ENCODE peak calls at places on chromosomes 6 and 20, in seven cellular contexts. One of them, this sample, is unnamed.

GRCh38 chr6:69631552-69632346 is 165.1 kb downstream of the LMBRD1 start:
- DNase-seq in epithelial cell of proximal tubule: no peak
- DNase-seq in activated naive CD4-positive, alpha-beta T cell treated with anti-CD3 and anti-CD28 coated beads, Interleukin-2, amount 50 U/mL, for 72 hours: no peak
- DNase-seq in GDM1: no peak
- DNase-seq in endothelial cell: no peak
- DNase-seq in spleen: no peak
- DNase-seq in SJSA1: no peak
- DNase-seq in this sample: no peak

GRCh38 chr20:37948956-37949355 is 46.0 kb downstream of the VSTM2L start:
- DNase-seq in spleen: peak; percentile 9
- DNase-seq in epithelial cell of proximal tubule: no peak
- DNase-seq in SJSA1: no peak
- DNase-seq in activated naive CD4-positive, alpha-beta T cell treated with anti-CD3 and anti-CD28 coated beads, Interleukin-2, amount 50 U/mL, for 72 hours: no peak
- DNase-seq in GDM1: no peak
- DNase-seq in endothelial cell: no peak
- DNase-seq in this sample: no peak

GRCh38 chr6:149318581-149319286 is 1.2 kb downstream of the TAB2 start:
- DNase-seq in epithelial cell of proximal tubule: no peak
- DNase-seq in GDM1: no peak
- DNase-seq in activated naive CD4-positive, alpha-beta T cell treated with anti-CD3 and anti-CD28 coated beads, Interleukin-2, amount 50 U/mL, for 72 hours: no peak
- DNase-seq in spleen: no peak
- DNase-seq in SJSA1: no peak
- DNase-seq in endothelial cell: no peak
- DNase-seq in this sample: no peak

GRCh38 chr6:44258921-44259320 is 1.6 kb upstream of the SLC35B2 start:
- DNase-seq in endothelial cell: no peak
- DNase-seq in GDM1: no peak
- DNase-seq in activated naive CD4-positive, alpha-beta T cell treated with anti-CD3 and anti-CD28 coated beads, Interleukin-2, amount 50 U/mL, for 72 hours: no peak
- DNase-seq in spleen: peak; percentile 68
- DNase-seq in epithelial cell of proximal tubule: no peak
- DNase-seq in SJSA1: no peak
- DNase-seq in this sample: no peak

GRCh38 chr20:50532231-50532630 is 22.0 kb downstream of the PTPN1 start:
- DNase-seq in activated naive CD4-positive, alpha-beta T cell treated with anti-CD3 and anti-CD28 coated beads, Interleukin-2, amount 50 U/mL, for 72 hours: no peak
- DNase-seq in spleen: no peak
- DNase-seq in SJSA1: no peak
- DNase-seq in GDM1: no peak
- DNase-seq in endothelial cell: no peak
- DNase-seq in epithelial cell of proximal tubule: peak; percentile 52
- DNase-seq in this sample: no peak

GRCh38 chr6:36829919-36830544 is 9.2 kb downstream of the CPNE5 start:
- DNase-seq in activated naive CD4-positive, alpha-beta T cell treated with anti-CD3 and anti-CD28 coated beads, Interleukin-2, amount 50 U/mL, for 72 hours: no peak
- DNase-seq in SJSA1: no peak
- DNase-seq in epithelial cell of proximal tubule: no peak
- DNase-seq in GDM1: no peak
- DNase-seq in endothelial cell: no peak
- DNase-seq in spleen: no peak
- DNase-seq in this sample: peak; percentile 87

GRCh38 chr6:39411465-39411864 is 89.0 kb upstream of the KCNK16 start:
- DNase-seq in GDM1: no peak
- DNase-seq in epithelial cell of proximal tubule: peak; percentile 27
- DNase-seq in endothelial cell: no peak
- DNase-seq in spleen: no peak
- DNase-seq in SJSA1: no peak
- DNase-seq in activated naive CD4-positive, alpha-beta T cell treated with anti-CD3 and anti-CD28 coated beads, Interleukin-2, amount 50 U/mL, for 72 hours: no peak
- DNase-seq in this sample: no peak

GRCh38 chr20:1242530-1242929 is 16.7 kb downstream of the RAD21L1 start:
- DNase-seq in endothelial cell: no peak
- DNase-seq in GDM1: peak; percentile 52
- DNase-seq in SJSA1: peak; percentile 64
- DNase-seq in activated naive CD4-positive, alpha-beta T cell treated with anti-CD3 and anti-CD28 coated beads, Interleukin-2, amount 50 U/mL, for 72 hours: no peak
- DNase-seq in epithelial cell of proximal tubule: peak; percentile 68
- DNase-seq in spleen: no peak
- DNase-seq in this sample: no peak

GRCh38 chr20:63599396-63600050 is 25.5 kb upstream of the HELZ2 start:
- DNase-seq in GDM1: no peak
- DNase-seq in endothelial cell: no peak
- DNase-seq in SJSA1: no peak
- DNase-seq in activated naive CD4-positive, alpha-beta T cell treated with anti-CD3 and anti-CD28 coated beads, Interleukin-2, amount 50 U/mL, for 72 hours: no peak
- DNase-seq in epithelial cell of proximal tubule: no peak
- DNase-seq in spleen: no peak
- DNase-seq in this sample: no peak

GRCh38 chr6:27684264-27685211 is 211.6 kb upstream of the ZNF184 start:
- DNase-seq in epithelial cell of proximal tubule: no peak
- DNase-seq in spleen: no peak
- DNase-seq in GDM1: no peak
- DNase-seq in endothelial cell: peak; percentile 70
- DNase-seq in SJSA1: peak; percentile 50
- DNase-seq in activated naive CD4-positive, alpha-beta T cell treated with anti-CD3 and anti-CD28 coated beads, Interleukin-2, amount 50 U/mL, for 72 hours: peak; percentile 63
- DNase-seq in this sample: no peak

GRCh38 chr6:45148278-45148677 is 179.9 kb upstream of the RUNX2 start:
- DNase-seq in activated naive CD4-positive, alpha-beta T cell treated with anti-CD3 and anti-CD28 coated beads, Interleukin-2, amount 50 U/mL, for 72 hours: no peak
- DNase-seq in epithelial cell of proximal tubule: no peak
- DNase-seq in GDM1: no peak
- DNase-seq in SJSA1: no peak
- DNase-seq in endothelial cell: no peak
- DNase-seq in spleen: no peak
- DNase-seq in this sample: no peak

GRCh38 chr6:150734235-150734634 is 131.3 kb upstream of the MTHFD1L start:
- DNase-seq in activated naive CD4-positive, alpha-beta T cell treated with anti-CD3 and anti-CD28 coated beads, Interleukin-2, amount 50 U/mL, for 72 hours: no peak
- DNase-seq in GDM1: no peak
- DNase-seq in endothelial cell: no peak
- DNase-seq in epithelial cell of proximal tubule: no peak
- DNase-seq in SJSA1: no peak
- DNase-seq in spleen: no peak
- DNase-seq in this sample: no peak

GRCh38 chr20:48656661-48657211 is 171.1 kb downstream of the PREX1 start:
- DNase-seq in activated naive CD4-positive, alpha-beta T cell treated with anti-CD3 and anti-CD28 coated beads, Interleukin-2, amount 50 U/mL, for 72 hours: no peak
- DNase-seq in GDM1: no peak
- DNase-seq in spleen: peak; percentile 76
- DNase-seq in epithelial cell of proximal tubule: no peak
- DNase-seq in SJSA1: no peak
- DNase-seq in endothelial cell: peak; percentile 40
- DNase-seq in this sample: no peak

GRCh38 chr6:32447932-32448331 is 8.2 kb downstream of the HLA-DRA start:
- DNase-seq in GDM1: no peak
- DNase-seq in SJSA1: no peak
- DNase-seq in spleen: no peak
- DNase-seq in epithelial cell of proximal tubule: no peak
- DNase-seq in endothelial cell: no peak
- DNase-seq in activated naive CD4-positive, alpha-beta T cell treated with anti-CD3 and anti-CD28 coated beads, Interleukin-2, amount 50 U/mL, for 72 hours: no peak
- DNase-seq in this sample: no peak

GRCh38 chr6:124607119-124607627 is 355.1 kb upstream of the RNF217 start:
- DNase-seq in SJSA1: no peak
- DNase-seq in activated naive CD4-positive, alpha-beta T cell treated with anti-CD3 and anti-CD28 coated beads, Interleukin-2, amount 50 U/mL, for 72 hours: no peak
- DNase-seq in endothelial cell: no peak
- DNase-seq in GDM1: no peak
- DNase-seq in spleen: no peak
- DNase-seq in epithelial cell of proximal tubule: no peak
- DNase-seq in this sample: no peak

GRCh38 chr6:126657556-126658129 is 317.7 kb downstream of the CENPW start:
- DNase-seq in GDM1: no peak
- DNase-seq in epithelial cell of proximal tubule: no peak
- DNase-seq in spleen: no peak
- DNase-seq in SJSA1: no peak
- DNase-seq in endothelial cell: peak; percentile 18
- DNase-seq in activated naive CD4-positive, alpha-beta T cell treated with anti-CD3 and anti-CD28 coated beads, Interleukin-2, amount 50 U/mL, for 72 hours: no peak
- DNase-seq in this sample: no peak

GRCh38 chr6:157552956-157553485 is 172.0 kb downstream of the ZDHHC14 start:
- DNase-seq in GDM1: no peak
- DNase-seq in SJSA1: no peak
- DNase-seq in spleen: no peak
- DNase-seq in endothelial cell: no peak
- DNase-seq in epithelial cell of proximal tubule: no peak
- DNase-seq in activated naive CD4-positive, alpha-beta T cell treated with anti-CD3 and anti-CD28 coated beads, Interleukin-2, amount 50 U/mL, for 72 hours: no peak
- DNase-seq in this sample: no peak

GRCh38 chr6:50249493-50249892 is 199.8 kb upstream of the DEFB112 start:
- DNase-seq in spleen: no peak
- DNase-seq in epithelial cell of proximal tubule: no peak
- DNase-seq in SJSA1: no peak
- DNase-seq in GDM1: no peak
- DNase-seq in activated naive CD4-positive, alpha-beta T cell treated with anti-CD3 and anti-CD28 coated beads, Interleukin-2, amount 50 U/mL, for 72 hours: no peak
- DNase-seq in endothelial cell: no peak
- DNase-seq in this sample: no peak

GRCh38 chr20:4134861-4135379 is 119.6 kb upstream of the RNF24 start:
- DNase-seq in epithelial cell of proximal tubule: no peak
- DNase-seq in spleen: no peak
- DNase-seq in endothelial cell: no peak
- DNase-seq in SJSA1: no peak
- DNase-seq in GDM1: no peak
- DNase-seq in activated naive CD4-positive, alpha-beta T cell treated with anti-CD3 and anti-CD28 coated beads, Interleukin-2, amount 50 U/mL, for 72 hours: no peak
- DNase-seq in this sample: no peak

GRCh38 chr6:142897659-142898058 is 47.3 kb downstream of the HIVEP2 start:
- DNase-seq in epithelial cell of proximal tubule: no peak
- DNase-seq in GDM1: no peak
- DNase-seq in SJSA1: no peak
- DNase-seq in endothelial cell: no peak
- DNase-seq in spleen: no peak
- DNase-seq in activated naive CD4-positive, alpha-beta T cell treated with anti-CD3 and anti-CD28 coated beads, Interleukin-2, amount 50 U/mL, for 72 hours: no peak
- DNase-seq in this sample: no peak

GRCh38 chr6:12923644-12924235 is 207.2 kb downstream of the PHACTR1 start:
- DNase-seq in SJSA1: no peak
- DNase-seq in activated naive CD4-positive, alpha-beta T cell treated with anti-CD3 and anti-CD28 coated beads, Interleukin-2, amount 50 U/mL, for 72 hours: no peak
- DNase-seq in epithelial cell of proximal tubule: no peak
- DNase-seq in GDM1: no peak
- DNase-seq in endothelial cell: no peak
- DNase-seq in spleen: no peak
- DNase-seq in this sample: no peak

GRCh38 chr20:640674-641515 is 12.1 kb downstream of the SRXN1 start:
- DNase-seq in activated naive CD4-positive, alpha-beta T cell treated with anti-CD3 and anti-CD28 coated beads, Interleukin-2, amount 50 U/mL, for 72 hours: no peak
- DNase-seq in endothelial cell: no peak
- DNase-seq in GDM1: no peak
- DNase-seq in spleen: no peak
- DNase-seq in SJSA1: no peak
- DNase-seq in epithelial cell of proximal tubule: no peak
- DNase-seq in this sample: no peak

GRCh38 chr20:62237772-62238568 is at the start of gene OSBPL2:
- DNase-seq in epithelial cell of proximal tubule: peak; percentile 56
- DNase-seq in spleen: peak; percentile 100
- DNase-seq in activated naive CD4-positive, alpha-beta T cell treated with anti-CD3 and anti-CD28 coated beads, Interleukin-2, amount 50 U/mL, for 72 hours: peak; percentile 100
- DNase-seq in SJSA1: peak; percentile 98
- DNase-seq in GDM1: peak; percentile 97
- DNase-seq in endothelial cell: peak; percentile 100
- DNase-seq in this sample: peak; percentile 100

GRCh38 chr6:37130704-37131103 is 39.2 kb upstream of the PIM1 start:
- DNase-seq in spleen: peak; percentile 78
- DNase-seq in activated naive CD4-positive, alpha-beta T cell treated with anti-CD3 and anti-CD28 coated beads, Interleukin-2, amount 50 U/mL, for 72 hours: no peak
- DNase-seq in endothelial cell: no peak
- DNase-seq in GDM1: no peak
- DNase-seq in SJSA1: no peak
- DNase-seq in epithelial cell of proximal tubule: no peak
- DNase-seq in this sample: no peak

GRCh38 chr6:55046869-55047422 is 127.4 kb upstream of the HCRTR2 start:
- DNase-seq in activated naive CD4-positive, alpha-beta T cell treated with anti-CD3 and anti-CD28 coated beads, Interleukin-2, amount 50 U/mL, for 72 hours: no peak
- DNase-seq in SJSA1: no peak
- DNase-seq in spleen: no peak
- DNase-seq in epithelial cell of proximal tubule: no peak
- DNase-seq in endothelial cell: no peak
- DNase-seq in GDM1: no peak
- DNase-seq in this sample: no peak

GRCh38 chr20:23404196-23404595 is 17.1 kb downstream of the NAPB start:
- DNase-seq in activated naive CD4-positive, alpha-beta T cell treated with anti-CD3 and anti-CD28 coated beads, Interleukin-2, amount 50 U/mL, for 72 hours: no peak
- DNase-seq in spleen: no peak
- DNase-seq in endothelial cell: no peak
- DNase-seq in SJSA1: no peak
- DNase-seq in epithelial cell of proximal tubule: no peak
- DNase-seq in GDM1: no peak
- DNase-seq in this sample: no peak